ENCODE peak calls at places on chromosome 6, in seven cellular contexts. O is mammary epithelial cell, N is cardiac muscle cell, C is ovary, U is tibial artery, Z is spleen, B is lung. I is an unnamed sample.

GRCh38 chr6:112618796-112619195 is 271.7 kb downstream of the RFPL4B start:
- DNase-seq in O (no peak), N (peak; percentile 47), C (peak; percentile 37), U (no peak), Z (no peak), B (no peak), I (peak; percentile 46)

GRCh38 chr6:146361367-146361924 is 182.2 kb upstream of the RAB32 start:
- DNase-seq in O (peak; percentile 6), N (peak; percentile 63), C (no peak), U (no peak), Z (no peak), B (no peak), I (no peak)

GRCh38 chr6:166910601-166911000 is 45.7 kb downstream of the RNASET2 start:
- DNase-seq in O (peak; percentile 40), N (no peak), C (no peak), U (no peak), Z (no peak), B (no peak), I (no peak)

GRCh38 chr6:72084992-72085569 is 198.7 kb downstream of the RIMS1 start:
- DNase-seq in O (no peak), N (peak; percentile 45), C (no peak), U (no peak), Z (no peak), B (no peak), I (no peak)

GRCh38 chr6:87590989-87591388 is 1.1 kb downstream of the ORC3 start:
- DNase-seq in O (peak; percentile 3), N (no peak), C (no peak), U (no peak), Z (no peak), B (no peak), I (no peak)

GRCh38 chr6:88637761-88638160 is 325.7 kb downstream of the RNGTT start:
- DNase-seq in O (no peak), N (no peak), C (no peak), U (no peak), Z (no peak), B (no peak), I (no peak)

GRCh38 chr6:49564552-49564951 is 14.1 kb downstream of the C6orf141 start:
- DNase-seq in O (no peak), N (peak; percentile 65), C (no peak), U (no peak), Z (no peak), B (no peak), I (no peak)

GRCh38 chr6:35177586-35177985 is 36.2 kb upstream of the SCUBE3 start:
- DNase-seq in O (no peak), N (peak; percentile 43), C (no peak), U (no peak), Z (no peak), B (no peak), I (no peak)

GRCh38 chr6:52162940-52163908 is 23.0 kb upstream of the IL17A start:
- DNase-seq in O (peak; percentile 34), N (peak; percentile 8), C (no peak), U (no peak), Z (no peak), B (no peak), I (no peak)

GRCh38 chr6:3869632-3870527 is 20.7 kb downstream of the FAM50B start:
- DNase-seq in O (no peak), N (no peak), C (no peak), U (no peak), Z (no peak), B (no peak), I (no peak)

GRCh38 chr6:85792278-85792677 is 149.6 kb upstream of the SYNCRIP start:
- DNase-seq in O (peak; percentile 15), N (no peak), C (no peak), U (no peak), Z (no peak), B (no peak), I (no peak)

GRCh38 chr6:24759718-24760117 is 15.0 kb upstream of the GMNN start:
- DNase-seq in O (no peak), N (no peak), C (no peak), U (no peak), Z (no peak), B (no peak), I (no peak)

GRCh38 chr6:55594442-55594841 is 15.4 kb upstream of the HMGCLL1 start:
- DNase-seq in O (no peak), N (no peak), C (no peak), U (no peak), Z (no peak), B (no peak), I (no peak)

GRCh38 chr6:11848852-11849731 is 70.5 kb upstream of the ADTRP start:
- DNase-seq in O (peak; percentile 35), N (peak; percentile 34), C (no peak), U (no peak), Z (no peak), B (no peak), I (no peak)

GRCh38 chr6:147283460-147283859 is 79.2 kb downstream of the STXBP5 start:
- DNase-seq in O (peak; percentile 52), N (no peak), C (no peak), U (no peak), Z (no peak), B (no peak), I (peak; percentile 33)

GRCh38 chr6:101294676-101295075 is 98.8 kb upstream of the GRIK2 start:
- DNase-seq in O (peak; percentile 66), N (no peak), C (no peak), U (no peak), Z (no peak), B (no peak), I (no peak)

GRCh38 chr6:167655174-167655821 is 171.4 kb upstream of the AFDN start:
- DNase-seq in O (no peak), N (no peak), C (no peak), U (no peak), Z (no peak), B (no peak), I (no peak)

GRCh38 chr6:49513153-49513989 is 13.6 kb downstream of the GLYATL3 start:
- DNase-seq in O (no peak), N (no peak), C (no peak), U (no peak), Z (no peak), B (no peak), I (no peak)

GRCh38 chr6:168376120-168376519 is 56.5 kb upstream of the DACT2 start:
- DNase-seq in O (no peak), N (no peak), C (no peak), U (peak; percentile 5), Z (no peak), B (no peak), I (no peak)

GRCh38 chr6:82739266-82739665 is 326.4 kb downstream of the UBE3D start:
- DNase-seq in O (no peak), N (no peak), C (no peak), U (no peak), Z (no peak), B (no peak), I (no peak)

GRCh38 chr6:35687658-35688604 is 784 bp downstream of the FKBP5 start:
- DNase-seq in O (peak; percentile 63), N (peak; percentile 54), C (peak; percentile 54), U (peak; percentile 66), Z (peak; percentile 93), B (peak; percentile 67), I (peak; percentile 70)

DNA sequence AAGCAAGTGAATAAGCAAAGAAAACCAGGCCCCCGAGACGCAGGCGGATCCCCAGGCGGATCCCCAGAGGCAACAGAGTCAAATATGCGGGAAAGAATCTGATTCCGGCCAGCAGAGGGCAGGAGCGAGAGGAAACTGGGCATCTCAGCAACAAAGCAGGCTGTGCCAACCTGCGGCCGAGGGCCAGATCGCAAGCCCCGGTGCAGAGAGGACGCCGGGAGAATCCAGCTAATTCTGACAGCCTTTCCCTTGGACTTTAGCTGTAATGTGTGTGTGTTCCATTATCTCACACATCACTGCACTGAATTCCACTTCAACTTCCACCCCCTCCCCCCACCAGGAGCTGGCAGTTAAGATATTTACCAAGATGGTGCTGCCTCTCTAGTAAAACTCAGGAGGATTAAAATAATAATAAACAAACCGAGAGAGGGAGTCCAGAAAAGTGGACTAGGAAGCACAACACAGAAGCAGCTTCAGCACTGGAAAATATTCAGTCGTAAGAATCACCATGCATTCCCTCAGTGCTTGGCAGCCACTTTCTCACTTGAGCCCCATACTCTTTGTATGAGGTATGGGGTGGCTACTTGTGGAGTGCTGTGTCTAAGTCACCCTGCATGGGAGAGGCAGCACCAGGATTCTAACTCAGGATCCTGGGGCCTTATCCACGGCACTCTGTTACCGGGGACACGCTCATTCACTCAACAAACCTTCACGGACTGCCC is 66.2 kb upstream of the SNX9 start:
- DNase-seq in O (peak; percentile 67), N (peak; percentile 87), C (peak; percentile 93), U (peak; percentile 92), Z (peak; percentile 90), B (peak; percentile 85), I (peak; percentile 94)
- H3K27ac ChIP-seq in O (no peak overlapping the region), N (no peak overlapping the region), C (no peak overlapping the region), U (peak overlapping the region; percentile 61), Z (no peak overlapping the region), B (no peak overlapping the region), I (peak overlapping the region; percentile 37)

GRCh38 chr6:144657691-144658090 is 372.6 kb downstream of the UTRN start:
- DNase-seq in O (peak; percentile 28), N (peak; percentile 35), C (no peak), U (no peak), Z (no peak), B (no peak), I (peak; percentile 44)

GRCh38 chr6:144659202-144659731 is 374.1 kb downstream of the UTRN start:
- DNase-seq in O (no peak), N (peak; percentile 80), C (peak; percentile 55), U (no peak), Z (no peak), B (no peak), I (peak; percentile 87)

GRCh38 chr6:144660545-144660944 is 375.4 kb downstream of the UTRN start:
- DNase-seq in O (no peak), N (no peak), C (no peak), U (no peak), Z (no peak), B (no peak), I (no peak)

GRCh38 chr6:144661101-144661806 is 376.1 kb downstream of the UTRN start:
- DNase-seq in O (peak; percentile 72), N (no peak), C (no peak), U (no peak), Z (no peak), B (no peak), I (no peak)

GRCh38 chr6:144659735-144660246 is 374.7 kb downstream of the UTRN start:
- DNase-seq in O (no peak), N (no peak), C (no peak), U (no peak), Z (no peak), B (no peak), I (no peak)
- H3K4me1 ChIP-seq in O (peaks cover 45% of the 10 kb centered on the region), N (peaks cover 8% of the 10 kb centered on the region), C (peaks cover 8% of the 10 kb centered on the region), U (no peaks in the 10 kb centered on the region), Z (peaks cover 26% of the 10 kb centered on the region), B (peaks cover 2% of the 10 kb centered on the region), I (peaks cover 26% of the 10 kb centered on the region)

GRCh38 chr6:150036081-150036480 is 10.7 kb upstream of the RAET1L start:
- DNase-seq in O (no peak), N (no peak), C (no peak), U (no peak), Z (no peak), B (no peak), I (no peak)
- H3K27me3 ChIP-seq in O (peaks cover 16% of the 10 kb centered on the region), N (peaks cover 100% of the 10 kb centered on the region), C (no peaks in the 10 kb centered on the region), U (peaks cover 9% of the 10 kb centered on the region), Z (peaks cover 66% of the 10 kb centered on the region), B (no peaks in the 10 kb centered on the region), I (peaks cover 6% of the 10 kb centered on the region)

DNA sequence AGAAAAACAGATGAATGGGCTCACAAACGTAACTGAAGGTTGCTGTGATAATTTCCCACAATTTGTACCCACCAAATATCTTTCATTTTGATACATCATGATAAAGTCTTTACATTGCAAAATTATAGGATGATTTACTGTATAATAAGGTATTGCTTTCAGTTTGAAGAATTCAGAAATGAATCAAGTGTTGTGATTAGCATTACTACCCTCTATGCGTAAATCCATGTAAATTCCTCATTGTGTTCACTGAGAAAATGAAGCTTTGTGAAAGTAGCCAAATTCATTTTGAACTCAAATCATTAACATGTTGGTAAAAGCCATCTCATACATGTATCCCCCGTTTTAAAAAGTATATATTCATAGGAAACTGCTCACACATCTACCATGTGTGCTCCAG is 379.4 kb downstream of the ESR1 start:
- DNase-seq in O (no peak), N (no peak), C (no peak), U (no peak), Z (no peak), B (no peak), I (no peak)
- H3K27ac ChIP-seq in O (no peak overlapping the region), N (no peak overlapping the region), C (no peak overlapping the region), U (no peak overlapping the region), Z (peak overlapping the region; percentile 88), B (no peak overlapping the region), I (no peak overlapping the region)

I was measured in thyroid gland.